ENCODE peak calls at places on chromosome 2, in nine cellular contexts. One of them, this sample, is unnamed.

GRCh38 chr2:160367887-160368286 is 125.7 kb downstream of the RBMS1 start:
- DNase-seq in OCI-LY7: peak
- DNase-seq in activated CD4-positive, alpha-beta T cell treated with anti-CD3 and anti-CD28 coated beads, Interleukin-2, amount 50 U/mL, for 1 hour: no peak
- DNase-seq in NT2/D1: no peak
- DNase-seq in stimulated activated CD8-positive, alpha-beta memory T cell treated with anti-CD3 and anti-CD28 coated beads, Interleukin-2, amount 100 ng/mL, for 48 hours: no peak
- DNase-seq in ureter: no peak
- DNase-seq in SJSA1: peak
- DNase-seq in fibroblast of pulmonary artery: peak
- DNase-seq in effector CD4-positive, alpha-beta T cell: no peak
- DNase-seq in this sample: no peak

GRCh38 chr2:144925886-144926285 is 406.0 kb upstream of the ZEB2 start:
- DNase-seq in OCI-LY7: no peak
- DNase-seq in activated CD4-positive, alpha-beta T cell treated with anti-CD3 and anti-CD28 coated beads, Interleukin-2, amount 50 U/mL, for 1 hour: no peak
- DNase-seq in NT2/D1: no peak
- DNase-seq in stimulated activated CD8-positive, alpha-beta memory T cell treated with anti-CD3 and anti-CD28 coated beads, Interleukin-2, amount 100 ng/mL, for 48 hours: no peak
- DNase-seq in ureter: no peak
- DNase-seq in SJSA1: no peak
- DNase-seq in fibroblast of pulmonary artery: no peak
- DNase-seq in effector CD4-positive, alpha-beta T cell: no peak
- DNase-seq in this sample: no peak

GRCh38 chr2:65097844-65098243 is 32.1 kb downstream of the RAB1A start:
- DNase-seq in OCI-LY7: no peak
- DNase-seq in activated CD4-positive, alpha-beta T cell treated with anti-CD3 and anti-CD28 coated beads, Interleukin-2, amount 50 U/mL, for 1 hour: no peak
- DNase-seq in NT2/D1: no peak
- DNase-seq in stimulated activated CD8-positive, alpha-beta memory T cell treated with anti-CD3 and anti-CD28 coated beads, Interleukin-2, amount 100 ng/mL, for 48 hours: no peak
- DNase-seq in ureter: no peak
- DNase-seq in SJSA1: no peak
- DNase-seq in fibroblast of pulmonary artery: no peak
- DNase-seq in effector CD4-positive, alpha-beta T cell: no peak
- DNase-seq in this sample: no peak

GRCh38 chr2:231632559-231633142 is 40.0 kb downstream of the TEX44 start:
- DNase-seq in OCI-LY7: no peak
- DNase-seq in activated CD4-positive, alpha-beta T cell treated with anti-CD3 and anti-CD28 coated beads, Interleukin-2, amount 50 U/mL, for 1 hour: no peak
- DNase-seq in NT2/D1: no peak
- DNase-seq in stimulated activated CD8-positive, alpha-beta memory T cell treated with anti-CD3 and anti-CD28 coated beads, Interleukin-2, amount 100 ng/mL, for 48 hours: no peak
- DNase-seq in ureter: no peak
- DNase-seq in SJSA1: peak
- DNase-seq in fibroblast of pulmonary artery: peak
- DNase-seq in effector CD4-positive, alpha-beta T cell: no peak
- DNase-seq in this sample: no peak

GRCh38 chr2:170161516-170162260 is 16.3 kb upstream of the MYO3B start:
- DNase-seq in OCI-LY7: no peak
- DNase-seq in activated CD4-positive, alpha-beta T cell treated with anti-CD3 and anti-CD28 coated beads, Interleukin-2, amount 50 U/mL, for 1 hour: no peak
- DNase-seq in NT2/D1: no peak
- DNase-seq in stimulated activated CD8-positive, alpha-beta memory T cell treated with anti-CD3 and anti-CD28 coated beads, Interleukin-2, amount 100 ng/mL, for 48 hours: no peak
- DNase-seq in ureter: no peak
- DNase-seq in SJSA1: no peak
- DNase-seq in fibroblast of pulmonary artery: no peak
- DNase-seq in effector CD4-positive, alpha-beta T cell: no peak
- DNase-seq in this sample: no peak

GRCh38 chr2:72185166-72185565 is 37.5 kb upstream of the CYP26B1 start:
- DNase-seq in OCI-LY7: no peak
- DNase-seq in activated CD4-positive, alpha-beta T cell treated with anti-CD3 and anti-CD28 coated beads, Interleukin-2, amount 50 U/mL, for 1 hour: no peak
- DNase-seq in NT2/D1: no peak
- DNase-seq in stimulated activated CD8-positive, alpha-beta memory T cell treated with anti-CD3 and anti-CD28 coated beads, Interleukin-2, amount 100 ng/mL, for 48 hours: no peak
- DNase-seq in ureter: no peak
- DNase-seq in SJSA1: no peak
- DNase-seq in fibroblast of pulmonary artery: peak
- DNase-seq in effector CD4-positive, alpha-beta T cell: no peak
- DNase-seq in this sample: no peak

GRCh38 chr2:112092286-112093041 is 37.4 kb downstream of the TMEM87B start:
- DNase-seq in OCI-LY7: no peak
- DNase-seq in activated CD4-positive, alpha-beta T cell treated with anti-CD3 and anti-CD28 coated beads, Interleukin-2, amount 50 U/mL, for 1 hour: no peak
- DNase-seq in NT2/D1: no peak
- DNase-seq in stimulated activated CD8-positive, alpha-beta memory T cell treated with anti-CD3 and anti-CD28 coated beads, Interleukin-2, amount 100 ng/mL, for 48 hours: no peak
- DNase-seq in ureter: no peak
- DNase-seq in SJSA1: peak
- DNase-seq in fibroblast of pulmonary artery: peak
- DNase-seq in effector CD4-positive, alpha-beta T cell: no peak
- DNase-seq in this sample: no peak

GRCh38 chr2:174012347-174013309 is 47.5 kb upstream of the SP3 start:
- DNase-seq in OCI-LY7: no peak
- DNase-seq in activated CD4-positive, alpha-beta T cell treated with anti-CD3 and anti-CD28 coated beads, Interleukin-2, amount 50 U/mL, for 1 hour: peak
- DNase-seq in NT2/D1: no peak
- DNase-seq in stimulated activated CD8-positive, alpha-beta memory T cell treated with anti-CD3 and anti-CD28 coated beads, Interleukin-2, amount 100 ng/mL, for 48 hours: peak
- DNase-seq in ureter: peak
- DNase-seq in SJSA1: no peak
- DNase-seq in fibroblast of pulmonary artery: peak
- DNase-seq in effector CD4-positive, alpha-beta T cell: peak
- DNase-seq in this sample: peak

GRCh38 chr2:239318790-239319189 is 82.0 kb downstream of the HDAC4 start:
- DNase-seq in OCI-LY7: no peak
- DNase-seq in activated CD4-positive, alpha-beta T cell treated with anti-CD3 and anti-CD28 coated beads, Interleukin-2, amount 50 U/mL, for 1 hour: no peak
- DNase-seq in NT2/D1: no peak
- DNase-seq in stimulated activated CD8-positive, alpha-beta memory T cell treated with anti-CD3 and anti-CD28 coated beads, Interleukin-2, amount 100 ng/mL, for 48 hours: no peak
- DNase-seq in ureter: peak
- DNase-seq in SJSA1: no peak
- DNase-seq in fibroblast of pulmonary artery: peak
- DNase-seq in effector CD4-positive, alpha-beta T cell: no peak
- DNase-seq in this sample: no peak

GRCh38 chr2:10277293-10278028 is 25.2 kb upstream of the HPCAL1 start:
- DNase-seq in OCI-LY7: no peak
- DNase-seq in activated CD4-positive, alpha-beta T cell treated with anti-CD3 and anti-CD28 coated beads, Interleukin-2, amount 50 U/mL, for 1 hour: no peak
- DNase-seq in NT2/D1: no peak
- DNase-seq in stimulated activated CD8-positive, alpha-beta memory T cell treated with anti-CD3 and anti-CD28 coated beads, Interleukin-2, amount 100 ng/mL, for 48 hours: no peak
- DNase-seq in ureter: no peak
- DNase-seq in SJSA1: no peak
- DNase-seq in fibroblast of pulmonary artery: peak
- DNase-seq in effector CD4-positive, alpha-beta T cell: no peak
- DNase-seq in this sample: no peak

GRCh38 chr2:224837066-224837465 is 120.9 kb upstream of the CCDC195 start:
- DNase-seq in OCI-LY7: no peak
- DNase-seq in activated CD4-positive, alpha-beta T cell treated with anti-CD3 and anti-CD28 coated beads, Interleukin-2, amount 50 U/mL, for 1 hour: no peak
- DNase-seq in NT2/D1: no peak
- DNase-seq in stimulated activated CD8-positive, alpha-beta memory T cell treated with anti-CD3 and anti-CD28 coated beads, Interleukin-2, amount 100 ng/mL, for 48 hours: no peak
- DNase-seq in ureter: no peak
- DNase-seq in SJSA1: no peak
- DNase-seq in fibroblast of pulmonary artery: peak
- DNase-seq in effector CD4-positive, alpha-beta T cell: no peak
- DNase-seq in this sample: no peak

This sample was measured in aorta.